ENCODE peak calls at places on chromosomes 12 and 14, in four cellular contexts. D, O, L and X are unnamed samples.
A peak's percentile ranks its signal among the peaks of the same experiment; 100 is the strongest.

GRCh38 chr12:11780521-11781101 is 131.1 kb downstream of the ETV6 start:
- DNase-seq in D (no peak), O (no peak), L (no peak), X (no peak)

GRCh38 chr14:34252227-34252626 is 209.8 kb downstream of the SPTSSA start:
- DNase-seq in D (no peak), O (no peak), L (no peak), X (no peak)

GRCh38 chr12:131101703-131102492 is 148.2 kb downstream of the ADGRD1 start:
- DNase-seq in D (no peak), O (no peak), L (no peak), X (no peak)

GRCh38 chr14:101709962-101710891 is 51.3 kb upstream of the PPP2R5C start:
- DNase-seq in D (no peak), O (no peak), L (no peak), X (no peak)

GRCh38 chr12:66210840-66211239 is 21.8 kb downstream of the IRAK3 start:
- DNase-seq in D (no peak), O (no peak), L (no peak), X (no peak)

GRCh38 chr14:81137316-81137715 is 83.4 kb downstream of the GTF2A1 start:
- DNase-seq in D (peak; percentile 48), O (peak; percentile 17), L (no peak), X (peak; percentile 62)

GRCh38 chr12:63997198-63997597 is 152.7 kb downstream of the SRGAP1 start:
- DNase-seq in D (no peak), O (no peak), L (no peak), X (no peak)

GRCh38 chr12:115572440-115572839 is 705.1 kb downstream of the MED13L start:
- DNase-seq in D (peak; percentile 12), O (no peak), L (no peak), X (no peak)

GRCh38 chr14:75673345-75673744 is 12.3 kb downstream of the TTLL5 start:
- DNase-seq in D (no peak), O (no peak), L (no peak), X (no peak)

GRCh38 chr12:131014343-131014742 is 60.6 kb downstream of the ADGRD1 start:
- DNase-seq in D (no peak), O (no peak), L (no peak), X (no peak)

GRCh38 chr14:21997300-21997699 is 323.7 kb upstream of the OR4E1 start:
- DNase-seq in D (peak; percentile 4), O (no peak), L (peak; percentile 43), X (peak; percentile 3)

GRCh38 chr12:64733857-64734256 is 25.3 kb downstream of the GNS start:
- DNase-seq in D (no peak), O (no peak), L (peak; percentile 12), X (peak; percentile 59)

GRCh38 chr12:116898675-116899074 is 12.1 kb upstream of the FBXW8 start:
- DNase-seq in D (no peak), O (no peak), L (no peak), X (no peak)

GRCh38 chr14:73810478-73811163 is 41.0 kb upstream of the PTGR2 start:
- DNase-seq in D (no peak), O (no peak), L (no peak), X (no peak)

GRCh38 chr12:122834921-122835692 is at the start of gene HIP1R:
- DNase-seq in D (no peak), O (no peak), L (peak; percentile 68), X (no peak)

GRCh38 chr12:8773456-8773855 is 49.0 kb upstream of the A2ML1 start:
- DNase-seq in D (no peak), O (no peak), L (peak; percentile 67), X (no peak)

GRCh38 chr12:111673503-111673902 is 12.3 kb downstream of the BRAP start:
- DNase-seq in D (peak; percentile 31), O (no peak), L (peak; percentile 54), X (no peak)

GRCh38 chr12:76666272-76666845 is 97.6 kb upstream of the ZDHHC17 start:
- DNase-seq in D (no peak), O (no peak), L (no peak), X (no peak)

GRCh38 chr12:117583677-117584076 is 222.3 kb upstream of the NOS1 start:
- DNase-seq in D (no peak), O (no peak), L (no peak), X (no peak)

GRCh38 chr12:62259993-62260732 is at the start of gene USP15:
- DNase-seq in D (peak; percentile 97), O (peak; percentile 82), L (peak; percentile 97), X (peak; percentile 52)

GRCh38 chr12:5428332-5429221 is 3.3 kb upstream of the NTF3 start:
- DNase-seq in D (peak; percentile 75), O (no peak), L (peak; percentile 62), X (no peak)

GRCh38 chr12:123998344-123998941 is 25.4 kb downstream of the ZNF664 start:
- DNase-seq in D (peak; percentile 43), O (no peak), L (no peak), X (no peak)

GRCh38 chr12:105292705-105293104 is 37.8 kb upstream of the C12orf75 start:
- DNase-seq in D (peak; percentile 31), O (no peak), L (no peak), X (no peak)

GRCh38 chr12:110689002-110689600 is at the start of gene HVCN1:
- DNase-seq in D (no peak), O (no peak), L (peak; percentile 54), X (no peak)

GRCh38 chr12:122138181-122138580 is 35.8 kb downstream of the IL31 start:
- DNase-seq in D (no peak), O (no peak), L (no peak), X (no peak)

GRCh38 chr12:118371354-118372282 is 1.1 kb downstream of the TAOK3 start:
- DNase-seq in D (no peak), O (no peak), L (peak; percentile 41), X (no peak)

GRCh38 chr12:46555379-46555778 is 182.8 kb upstream of the SLC38A2 start:
- DNase-seq in D (peak; percentile 94), O (no peak), L (no peak), X (no peak)

GRCh38 chr12:45305904-45306303 is 90.0 kb downstream of the ANO6 start:
- DNase-seq in D (no peak), O (no peak), L (no peak), X (no peak)

GRCh38 chr12:45312012-45312411 is 96.1 kb downstream of the ANO6 start:
- DNase-seq in D (no peak), O (no peak), L (no peak), X (no peak)

GRCh38 chr12:45314770-45315169 is 98.9 kb downstream of the ANO6 start:
- DNase-seq in D (no peak), O (no peak), L (no peak), X (no peak)

GRCh38 chr12:45310627-45310968 is 94.7 kb downstream of the ANO6 start:
- DNase-seq in D (no peak), O (no peak), L (peak; percentile 19), X (no peak)

DNA sequence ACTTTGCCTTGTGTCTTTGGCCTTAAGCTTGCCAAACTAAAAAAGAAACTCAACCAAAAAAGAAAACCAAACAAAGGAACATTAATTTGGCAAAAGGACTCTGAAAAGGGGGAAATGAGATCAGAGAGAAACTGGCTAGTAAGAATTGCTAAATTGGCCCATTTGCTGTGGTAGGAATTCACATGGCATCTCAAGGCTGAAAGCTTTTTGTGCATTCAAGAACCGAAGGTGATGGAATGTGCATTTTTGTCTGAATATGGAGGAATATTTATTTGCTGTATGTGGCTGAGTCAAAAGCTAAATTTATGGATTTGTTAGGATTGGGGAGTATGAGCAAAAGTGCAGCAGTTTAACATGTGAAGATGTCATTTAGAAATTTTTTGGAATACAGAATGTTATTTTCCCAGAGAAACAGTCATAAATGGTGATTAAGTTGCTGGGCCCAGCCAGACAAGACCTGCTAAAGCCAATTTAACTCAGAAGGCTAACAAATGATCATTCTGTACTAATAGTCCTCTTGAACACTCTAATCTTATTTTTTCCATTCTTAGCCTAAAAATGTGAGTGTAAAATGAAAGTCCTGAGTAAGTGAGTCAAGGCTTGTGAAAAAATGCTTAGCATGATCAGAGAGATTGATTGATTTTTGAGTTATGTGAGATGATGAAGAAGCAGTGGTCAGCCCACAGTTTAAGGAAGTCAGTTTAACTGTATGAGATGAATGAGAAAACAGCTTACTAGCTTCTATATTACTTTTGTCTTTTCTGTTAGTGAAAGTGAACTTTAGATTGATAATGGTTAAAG is 94.1 kb downstream of the ANO6 start:
- DNase-seq in D (peak; percentile 64), O (no peak), L (no peak), X (no peak)
- H3K4me3 ChIP-seq in D (no peak overlapping the region), O (no peak overlapping the region), L (no peak overlapping the region), X (no peak overlapping the region)

GRCh38 chr14:98728024-98728423 is 544.0 kb downstream of the BCL11B start:
- DNase-seq in D (no peak), O (no peak), L (no peak), X (no peak)

GRCh38 chr14:98726585-98727405 is 545.2 kb downstream of the BCL11B start:
- DNase-seq in D (no peak), O (no peak), L (no peak), X (no peak)

GRCh38 chr14:98731286-98731685 is 540.7 kb downstream of the BCL11B start:
- DNase-seq in D (no peak), O (no peak), L (no peak), X (no peak)

GRCh38 chr14:98733536-98733935 is 538.5 kb downstream of the BCL11B start:
- DNase-seq in D (no peak), O (no peak), L (no peak), X (no peak)

GRCh38 chr14:98731701-98732100 is 540.3 kb downstream of the BCL11B start:
- DNase-seq in D (no peak), O (no peak), L (no peak), X (no peak)
- TF ChIP-seq CTCF in D (no peak), O (no peak), L (no peak), X (no peak)

DNA sequence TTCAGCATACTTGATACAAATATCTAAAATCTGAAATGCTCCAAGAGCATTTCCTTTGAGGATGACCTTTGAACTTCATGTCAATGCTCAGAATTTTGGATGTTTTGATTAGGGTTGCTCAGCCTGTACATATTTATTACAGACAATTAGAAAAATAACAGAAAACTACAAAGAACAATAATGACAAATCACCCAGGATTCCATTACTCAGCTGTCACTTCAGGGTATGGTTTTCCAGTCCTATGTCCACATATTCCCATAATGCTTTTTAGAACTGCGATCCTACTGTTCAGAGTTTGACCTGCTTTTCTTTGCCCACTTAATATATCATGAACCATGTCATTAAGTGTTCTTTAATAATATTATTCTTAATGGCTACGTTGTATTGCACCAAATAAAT is 11.4 kb downstream of the DLGAP5 start:
- DNase-seq in D (no peak), O (no peak), L (no peak), X (no peak)
- H3K4me3 ChIP-seq in D (no peak overlapping the region), O (no peak overlapping the region), L (no peak overlapping the region), X (no peak overlapping the region)

GRCh38 chr14:68335312-68335711 is 457.6 kb downstream of the ZFP36L1 start:
- DNase-seq in D (no peak), O (no peak), L (no peak), X (no peak)

GRCh38 chr14:68337279-68337678 is 455.6 kb downstream of the ZFP36L1 start:
- DNase-seq in D (no peak), O (no peak), L (no peak), X (no peak)

GRCh38 chr14:68340262-68340661 is 452.6 kb downstream of the ZFP36L1 start:
- DNase-seq in D (no peak), O (no peak), L (no peak), X (no peak)

GRCh38 chr14:68333265-68333664 is 459.6 kb downstream of the ZFP36L1 start:
- DNase-seq in D (no peak), O (no peak), L (no peak), X (no peak)

DNA sequence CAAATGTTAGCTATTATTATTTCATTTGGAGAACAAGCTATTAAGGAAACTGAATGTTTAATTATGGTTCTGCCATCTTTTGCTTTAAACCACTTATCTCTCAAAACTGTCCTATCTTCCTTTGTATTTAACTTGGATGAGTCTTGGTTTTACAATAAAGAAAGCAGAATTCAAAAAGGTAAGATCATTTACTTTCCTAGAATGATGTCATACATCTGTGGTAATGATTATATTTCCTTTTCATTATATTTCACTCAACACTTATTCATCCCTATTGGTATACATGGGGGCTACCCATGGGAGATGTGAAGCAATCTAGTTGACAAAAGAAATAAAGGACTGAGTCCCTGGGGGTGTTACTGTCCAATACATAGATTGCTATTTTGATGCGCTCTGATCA is 456.7 kb downstream of the ZFP36L1 start:
- DNase-seq in D (no peak), O (no peak), L (no peak), X (no peak)
- TF ChIP-seq CTCF in D (no peak), O (no peak), L (no peak), X (no peak)